ENCODE peak calls at places on chromosomes 2 and 18, in ten cellular contexts. R, P, Y, C, Q, T, X, B, F and H are unnamed samples.

GRCh38 chr18:55150001-55150400 is 190.7 kb upstream of the CCDC68 start:
- DNase-seq in B (no peak), Q (no peak), X (no peak), P (no peak), Y (no peak), F (no peak), R (no peak), T (peak; percentile 59), C (no peak), H (no peak)

GRCh38 chr18:2050016-2050415 is 521.3 kb downstream of the METTL4 start:
- DNase-seq in B (no peak), X (no peak), C (no peak), Y (peak; percentile 33), R (no peak), Q (no peak), P (no peak), T (peak; percentile 46), F (no peak), H (no peak)

GRCh38 chr2:127022817-127023216 is 84.1 kb downstream of the BIN1 start:
- DNase-seq in Q (no peak), T (no peak), X (no peak), P (no peak), C (no peak), F (no peak), B (no peak), R (no peak), Y (no peak), H (no peak)

GRCh38 chr2:71861186-71862160 is 286.2 kb downstream of the CYP26B1 start:
- DNase-seq in C (no peak), B (no peak), F (no peak), Q (no peak), T (no peak), R (no peak), P (no peak), Y (no peak), X (no peak), H (no peak)

GRCh38 chr2:145431181-145431951 is 911.4 kb upstream of the ZEB2 start:
- DNase-seq in X (no peak), B (peak; percentile 4), T (no peak), Q (peak; percentile 2), C (no peak), P (no peak), F (no peak), Y (no peak), R (no peak), H (no peak)

GRCh38 chr18:63207154-63207790 is 112.3 kb downstream of the BCL2 start:
- DNase-seq in Y (no peak), Q (peak; percentile 37), F (no peak), T (no peak), X (no peak), P (no peak), B (no peak), C (no peak), R (no peak), H (no peak)

GRCh38 chr2:216189410-216189809 is 80.3 kb downstream of the XRCC5 start:
- DNase-seq in P (no peak), X (no peak), B (no peak), Y (no peak), C (no peak), Q (no peak), F (no peak), R (no peak), T (peak; percentile 60), H (no peak)

GRCh38 chr18:27363918-27364317 is 178.8 kb upstream of the CHST9 start:
- DNase-seq in Y (no peak), P (no peak), C (no peak), F (no peak), Q (peak; percentile 19), B (peak; percentile 1), X (no peak), T (peak; percentile 12), R (no peak), H (no peak)

GRCh38 chr2:38535745-38536506 is 66.8 kb downstream of the HNRNPLL start:
- DNase-seq in B (peak; percentile 91), Q (peak; percentile 65), T (no peak), P (peak; percentile 84), C (no peak), Y (peak; percentile 56), F (peak; percentile 85), X (peak; percentile 84), R (peak; percentile 74), H (peak; percentile 96)

GRCh38 chr18:13804305-13804704 is 19.6 kb upstream of the MC5R start:
- DNase-seq in T (no peak), Q (no peak), R (no peak), F (no peak), X (no peak), Y (no peak), B (no peak), P (no peak), C (no peak), H (no peak)

GRCh38 chr2:27627963-27628766 is 647 bp downstream of the CCDC121 start:
- DNase-seq in Y (peak; percentile 91), F (no peak), Q (peak; percentile 30), R (no peak), B (peak; percentile 30), T (peak; percentile 99), P (peak; percentile 64), X (no peak), C (peak; percentile 61), H (peak; percentile 57)

GRCh38 chr2:124241-124880 is 78.1 kb upstream of the FAM110C start:
- DNase-seq in C (no peak), X (no peak), B (no peak), P (no peak), Y (no peak), R (no peak), Q (no peak), T (no peak), F (no peak), H (no peak)

GRCh38 chr2:120826716-120827410 is 91.2 kb downstream of the GLI2 start:
- DNase-seq in X (no peak), Y (no peak), T (no peak), P (peak; percentile 55), R (no peak), B (no peak), Q (no peak), F (no peak), C (no peak), H (no peak)

GRCh38 chr2:221446140-221446539 is 126.0 kb downstream of the EPHA4 start:
- DNase-seq in P (no peak), Y (no peak), F (no peak), X (no peak), T (no peak), C (no peak), R (no peak), B (no peak), Q (no peak), H (no peak)

GRCh38 chr2:168526641-168527040 is 70.6 kb downstream of the CERS6 start:
- DNase-seq in F (no peak), T (no peak), Y (peak; percentile 16), B (no peak), P (peak; percentile 67), R (no peak), C (no peak), X (no peak), Q (no peak), H (no peak)
- H3K4me3 ChIP-seq in F (no peak overlapping the region), T (no peak overlapping the region), Y (no peak overlapping the region), B (no peak overlapping the region), P (no peak overlapping the region), R (no peak overlapping the region), C (no peak overlapping the region), X (peak overlapping the region; percentile 22), Q (no peak overlapping the region), H (no peak overlapping the region)

DNA sequence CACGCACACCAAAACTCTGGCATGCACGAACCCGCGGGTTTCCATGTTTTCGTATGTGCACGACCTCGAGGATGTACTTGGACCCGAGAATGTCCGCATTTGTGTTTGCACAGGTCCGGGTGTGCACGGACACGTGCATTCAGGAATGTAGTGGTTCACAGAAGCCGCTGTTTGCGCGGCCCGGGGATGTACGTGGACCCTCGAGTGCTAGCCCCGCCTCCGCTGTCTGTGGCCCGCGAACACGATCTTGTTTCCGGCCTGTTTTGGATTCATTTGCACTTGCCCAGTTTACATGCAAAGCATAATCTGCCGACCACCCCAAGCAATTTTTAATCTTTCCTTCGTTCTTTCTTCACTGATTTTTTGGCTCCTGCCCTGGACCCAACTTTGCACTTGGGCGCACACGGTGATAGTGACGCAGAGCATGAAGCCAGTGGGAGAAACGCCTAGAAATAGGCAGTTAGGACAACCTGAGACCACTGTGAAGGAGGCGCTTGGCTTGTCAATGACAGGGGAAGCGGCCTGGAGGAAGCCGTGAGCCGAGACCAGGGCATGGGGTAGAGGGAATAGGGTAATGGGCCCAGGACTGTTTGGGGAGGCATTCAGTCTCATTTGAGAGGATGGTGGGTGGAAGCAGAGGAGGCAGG is 45.4 kb upstream of the PTMA start:
- DNase-seq in T (no peak), R (no peak), P (no peak), B (peak; percentile 72), F (no peak), X (peak; percentile 34), Q (no peak), C (no peak), Y (no peak), H (no peak)
- H3K4me3 ChIP-seq in T (peak overlapping the region; percentile 46), R (peak overlapping the region; percentile 61), P (peak overlapping the region; percentile 55), B (peak overlapping the region; percentile 40), F (peak overlapping the region; percentile 82), X (peak overlapping the region; percentile 65), Q (no peak overlapping the region), C (peak overlapping the region; percentile 46), Y (no peak overlapping the region), H (no peak overlapping the region)

DNA sequence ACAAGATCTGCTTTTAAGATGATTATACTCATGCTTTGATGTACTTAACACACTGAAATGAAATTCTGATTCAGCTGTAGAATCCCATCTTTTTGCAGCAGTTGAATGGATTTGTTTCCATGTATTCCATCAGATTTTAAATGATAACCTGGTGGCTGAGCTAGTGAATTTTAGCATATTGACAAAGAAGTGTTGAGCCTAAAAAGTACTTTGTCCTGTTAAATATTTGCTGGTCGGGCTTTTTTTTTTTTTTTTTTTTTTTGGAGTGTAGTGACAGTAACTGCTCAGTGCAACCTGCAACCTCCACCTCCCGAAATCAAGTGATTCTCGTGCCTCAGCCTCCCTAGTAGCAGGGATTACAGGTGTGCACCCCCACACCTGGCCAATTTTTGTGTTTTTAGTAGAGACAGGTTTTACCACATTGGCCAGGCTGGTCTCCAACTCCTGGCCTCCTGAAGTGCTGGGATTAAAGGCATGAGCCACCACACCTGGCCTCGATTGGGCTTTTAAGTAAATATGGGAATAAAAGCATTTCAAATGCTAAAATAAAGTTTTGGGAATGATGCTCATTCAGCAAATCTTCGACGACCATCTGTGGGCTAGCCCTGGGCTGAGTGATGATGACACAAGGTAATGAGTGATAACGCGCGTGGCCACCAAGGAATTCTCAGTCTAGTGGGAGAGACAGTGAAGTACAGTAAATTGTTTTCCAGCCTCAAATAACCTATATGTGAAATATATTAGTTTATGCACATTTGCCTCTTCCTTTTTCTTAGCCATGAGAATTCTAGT is 2.2 kb downstream of the ELP2 start:
- DNase-seq in C (no peak), R (no peak), P (no peak), T (no peak), X (no peak), Q (no peak), B (no peak), F (no peak), Y (no peak), H (no peak)
- H3K4me3 ChIP-seq in C (no peak overlapping the region), R (peak overlapping the region; percentile 91), P (no peak overlapping the region), T (no peak overlapping the region), X (peak overlapping the region; percentile 89), Q (no peak overlapping the region), B (no peak overlapping the region), F (no peak overlapping the region), Y (no peak overlapping the region), H (no peak overlapping the region)

DNA sequence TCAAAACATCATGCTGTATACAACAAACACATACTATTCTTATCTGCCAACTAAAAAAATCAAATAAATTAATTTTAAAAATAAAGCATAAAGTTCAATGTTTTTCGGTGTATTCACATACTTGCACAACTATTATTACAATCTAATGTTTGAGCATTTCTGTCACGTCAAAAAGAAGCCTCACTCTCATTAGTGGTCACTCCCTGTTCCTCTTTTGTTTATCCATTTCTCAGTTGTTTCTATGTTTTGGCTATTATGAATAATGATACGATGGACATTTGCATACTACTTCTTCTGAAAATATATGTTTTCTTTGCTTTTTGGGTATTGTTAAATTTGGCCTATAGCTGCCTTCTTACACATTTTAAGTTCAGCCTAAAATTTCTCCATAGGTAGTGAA is 773.0 kb upstream of the HS6ST1 start:
- DNase-seq in X (no peak), T (no peak), R (no peak), F (no peak), P (no peak), C (no peak), B (no peak), Y (no peak), Q (no peak), H (no peak)
- H3K4me3 ChIP-seq in X (no peak overlapping the region), T (no peak overlapping the region), R (no peak overlapping the region), F (no peak overlapping the region), P (no peak overlapping the region), C (no peak overlapping the region), B (no peak overlapping the region), Y (no peak overlapping the region), Q (no peak overlapping the region), H (no peak overlapping the region)